ENCODE peak calls at places on chromosomes 2 and 18, in six cellular contexts. J is CD4-positive, alpha-beta T cell; R is gastrocnemius medialis; T is T-helper 2 cell; P is DMS153; S is NCI-H2029. D is an unnamed sample.

GRCh38 chr2:27322301-27322765 is 564 bp downstream of the MPV17 start:
- DNase-seq in R (no peak), S (no peak), J (no peak), T (peak), P (no peak), D (no peak)

GRCh38 chr2:6645672-6646071 is 220.0 kb downstream of the CMPK2 start:
- DNase-seq in J (no peak), P (no peak), T (no peak), R (no peak), S (no peak), D (no peak)

GRCh38 chr2:23077599-23077998 is 307.4 kb upstream of the KLHL29 start:
- DNase-seq in T (no peak), J (no peak), P (no peak), R (no peak), S (no peak), D (no peak)

GRCh38 chr2:126891681-126892500 is 6.8 kb upstream of the TEX51 start:
- DNase-seq in R (no peak), P (no peak), S (no peak), T (no peak), J (no peak), D (no peak)

GRCh38 chr2:234725528-234726264 is 226.1 kb upstream of the SH3BP4 start:
- DNase-seq in S (no peak), J (no peak), R (no peak), P (no peak), T (no peak), D (no peak)

GRCh38 chr2:24702800-24703199 is 90.4 kb downstream of the PTRHD1 start:
- DNase-seq in S (no peak), J (no peak), P (no peak), R (no peak), T (peak), D (no peak)

GRCh38 chr2:63008838-63009237 is 41.8 kb upstream of the OTX1 start:
- DNase-seq in T (no peak), R (no peak), S (no peak), P (no peak), J (no peak), D (no peak)

GRCh38 chr2:70959851-70960832 is 18.3 kb upstream of the ANKRD53 start:
- DNase-seq in T (no peak), J (no peak), P (no peak), S (no peak), R (no peak), D (no peak)

GRCh38 chr2:174337337-174338154 is 2.8 kb downstream of the SP9 start:
- DNase-seq in T (peak), S (peak), J (no peak), R (no peak), P (no peak), D (no peak)

GRCh38 chr2:172552547-172553291 is 3.2 kb upstream of the PDK1 start:
- DNase-seq in T (no peak), R (no peak), S (no peak), P (no peak), J (no peak), D (no peak)

GRCh38 chr18:76932026-76932819 is 109.9 kb downstream of the ZNF236 start:
- DNase-seq in S (no peak), R (peak), J (no peak), P (no peak), T (no peak), D (no peak)

GRCh38 chr2:161004379-161004778 is 155.8 kb upstream of the TANK start:
- DNase-seq in R (no peak), T (peak), S (no peak), P (no peak), J (no peak), D (no peak)

GRCh38 chr18:46411862-46412690 is 244.9 kb downstream of the LOXHD1 start:
- DNase-seq in T (no peak), P (no peak), S (no peak), R (peak), J (no peak), D (no peak)

GRCh38 chr2:138433995-138434991 is 67.3 kb upstream of the SPOPL start:
- DNase-seq in T (no peak), J (no peak), S (no peak), R (no peak), P (peak), D (no peak)

GRCh38 chr2:234329202-234329930 is 167.5 kb downstream of the ARL4C start:
- DNase-seq in J (no peak), S (peak), P (peak), R (no peak), T (no peak), D (no peak)

GRCh38 chr2:241814571-241815476 is 5.8 kb downstream of the NEU4 start:
- DNase-seq in J (no peak), S (no peak), P (no peak), R (no peak), T (no peak), D (no peak)

GRCh38 chr2:159960413-159960812 is 102.0 kb downstream of the PLA2R1 start:
- DNase-seq in J (no peak), S (no peak), R (no peak), T (peak), P (no peak), D (no peak)

GRCh38 chr2:168346725-168347477 is 99.5 kb upstream of the STK39 start:
- DNase-seq in P (peak), J (peak), R (peak), S (peak), T (peak), D (peak)